ENCODE peak calls at places on chromosomes 1 and 21, in eight cellular contexts. B, I, N, F, D, O, T and G are unnamed samples.

GRCh38 chr1:34781844-34782391 is 904 bp downstream of the GJB3 start:
- DNase-seq in D (no peak), O (no peak), T (no peak), B (no peak), N (no peak), I (no peak), F (no peak), G (no peak)

GRCh38 chr1:93597697-93598096 is 83.9 kb downstream of the BCAR3 start:
- DNase-seq in N (no peak), O (peak), D (no peak), F (no peak), I (no peak), T (no peak), B (no peak), G (no peak)

GRCh38 chr21:26756491-26757159 is 88.6 kb downstream of the ADAMTS1 start:
- DNase-seq in I (no peak), B (no peak), F (no peak), N (peak), D (no peak), O (no peak), T (no peak), G (no peak)

GRCh38 chr21:42161401-42161956 is 57.5 kb upstream of the ABCG1 start:
- DNase-seq in N (no peak), O (no peak), D (no peak), F (no peak), B (no peak), T (no peak), I (no peak), G (no peak)

GRCh38 chr1:19065526-19066247 is 109.2 kb upstream of the IFFO2 start:
- DNase-seq in B (no peak), N (no peak), O (no peak), F (no peak), I (peak), D (no peak), T (no peak), G (no peak)

GRCh38 chr1:214933375-214933774 is 149.2 kb upstream of the KCNK2 start:
- DNase-seq in F (no peak), N (no peak), B (no peak), O (no peak), T (no peak), D (no peak), I (no peak), G (no peak)

GRCh38 chr1:31501505-31501904 is 74.8 kb upstream of the TINAGL1 start:
- DNase-seq in T (no peak), N (no peak), F (no peak), B (no peak), D (no peak), I (no peak), O (no peak), G (no peak)

GRCh38 chr1:174858301-174858700 is 141.4 kb upstream of the CACYBP start:
- DNase-seq in D (no peak), O (no peak), N (no peak), T (no peak), F (no peak), I (no peak), B (no peak), G (no peak)

GRCh38 chr1:24586970-24587820 is 31.3 kb downstream of the NCMAP start:
- DNase-seq in I (peak), T (peak), O (peak), B (peak), N (peak), F (peak), D (peak), G (no peak)

GRCh38 chr1:204376919-204377799 is 17.4 kb upstream of the PLEKHA6 start:
- DNase-seq in N (no peak), T (peak), D (no peak), F (no peak), O (no peak), B (no peak), I (no peak), G (no peak)

GRCh38 chr1:6259491-6260362 is 1.2 kb downstream of the GPR153 start:
- DNase-seq in B (no peak), N (no peak), F (peak), T (peak), I (peak), D (no peak), O (peak), G (peak)

GRCh38 chr1:31551206-31551605 is 25.1 kb upstream of the TINAGL1 start:
- DNase-seq in F (no peak), B (no peak), N (no peak), T (no peak), I (no peak), D (no peak), O (no peak), G (no peak)

GRCh38 chr1:79124756-79125155 is 118.2 kb upstream of the ADGRL4 start:
- DNase-seq in N (no peak), F (no peak), I (no peak), T (no peak), D (no peak), B (no peak), O (no peak), G (no peak)

GRCh38 chr1:9651565-9652378 is at the start of gene PIK3CD:
- DNase-seq in I (peak), B (no peak), D (no peak), N (no peak), T (no peak), F (peak), O (no peak), G (peak)

GRCh38 chr1:230381564-230381963 is 44.6 kb downstream of the PGBD5 start:
- DNase-seq in T (no peak), I (no peak), B (no peak), N (no peak), F (no peak), O (no peak), D (no peak), G (no peak)

GRCh38 chr1:234400773-234401172 is 27.5 kb downstream of the COA6 start:
- DNase-seq in D (no peak), F (no peak), T (no peak), O (no peak), N (no peak), I (peak), B (peak), G (no peak)

GRCh38 chr1:21270086-21270689 is 20.1 kb downstream of the ECE1 start:
- DNase-seq in T (peak), F (peak), O (peak), I (peak), B (no peak), N (no peak), D (no peak), G (peak)

GRCh38 chr1:231836227-231836893 is 209.8 kb downstream of the DISC1 start:
- DNase-seq in I (no peak), F (no peak), T (no peak), D (no peak), O (no peak), N (no peak), B (no peak), G (no peak)

GRCh38 chr1:84303154-84303830 is 1.8 kb downstream of the SAMD13 start:
- DNase-seq in O (no peak), D (peak), I (no peak), F (no peak), N (no peak), T (no peak), B (no peak), G (no peak)

GRCh38 chr1:153100241-153100640 is 5.9 kb upstream of the SPRR2E start:
- DNase-seq in F (no peak), N (no peak), T (no peak), I (no peak), D (no peak), B (no peak), O (no peak), G (no peak)

GRCh38 chr1:218829143-218829542 is 344.5 kb upstream of the LYPLAL1 start:
- DNase-seq in D (no peak), F (no peak), I (no peak), B (no peak), O (no peak), T (no peak), N (peak), G (no peak)

GRCh38 chr1:25135903-25136302 is 96.4 kb downstream of the SYF2 start:
- DNase-seq in F (no peak), B (no peak), T (no peak), O (no peak), I (no peak), N (no peak), D (no peak), G (no peak)

GRCh38 chr1:156704930-156705320 is 458 bp downstream of the CRABP2 start:
- DNase-seq in I (no peak), T (peak), B (no peak), O (no peak), D (no peak), N (no peak), F (peak), G (no peak)

GRCh38 chr1:22490309-22490708 is 38.7 kb downstream of the ZBTB40 start:
- DNase-seq in D (no peak), O (no peak), N (no peak), F (no peak), B (no peak), T (no peak), I (no peak), G (no peak)

GRCh38 chr1:190084552-190084951 is 393.1 kb downstream of the BRINP3 start:
- DNase-seq in T (no peak), O (no peak), D (no peak), F (peak), I (no peak), N (no peak), B (no peak), G (no peak)

GRCh38 chr1:222769968-222770620 is 33.1 kb downstream of the FAM177B start:
- DNase-seq in T (no peak), O (no peak), B (no peak), F (no peak), D (no peak), N (peak), I (no peak), G (no peak)

GRCh38 chr1:174413632-174414031 is 34.1 kb upstream of the GPR52 start:
- DNase-seq in T (no peak), I (no peak), D (no peak), N (no peak), O (no peak), B (no peak), F (no peak), G (no peak)

GRCh38 chr1:151871284-151872030 is 17.9 kb upstream of the THEM5 start:
- DNase-seq in I (no peak), N (no peak), B (no peak), O (no peak), T (no peak), D (no peak), F (no peak), G (no peak)

GRCh38 chr1:1059494-1060280 is 14.4 kb downstream of the RNF223 start:
- DNase-seq in F (peak), T (peak), N (no peak), I (peak), D (peak), B (no peak), O (peak), G (peak)

GRCh38 chr1:65734976-65735375 is 57.7 kb upstream of the PDE4B start:
- DNase-seq in I (no peak), O (no peak), N (no peak), D (no peak), T (no peak), B (no peak), F (no peak), G (no peak)

GRCh38 chr1:27615346-27616004 is 11.5 kb upstream of the AHDC1 start:
- DNase-seq in I (no peak), T (no peak), N (no peak), B (no peak), O (no peak), F (no peak), D (no peak), G (no peak)

GRCh38 chr1:117284408-117285215 is 73.9 kb upstream of the VTCN1 start:
- DNase-seq in B (no peak), F (no peak), D (peak), O (no peak), I (no peak), T (no peak), N (peak), G (no peak)

GRCh38 chr1:205972491-205973168 is 29.4 kb upstream of the SLC26A9 start:
- DNase-seq in O (no peak), B (no peak), D (no peak), N (no peak), F (peak), I (no peak), T (no peak), G (no peak)

GRCh38 chr1:244403431-244403830 is 48.3 kb downstream of the ADSS2 start:
- DNase-seq in O (no peak), N (no peak), T (no peak), I (no peak), D (no peak), B (no peak), F (no peak), G (no peak)

GRCh38 chr1:44664730-44665370 is 9.4 kb downstream of the TMEM53 start:
- DNase-seq in B (no peak), T (no peak), F (no peak), I (no peak), D (no peak), O (no peak), N (no peak), G (no peak)

GRCh38 chr1:158121604-158122254 is 59.0 kb upstream of the CD1D start:
- DNase-seq in D (no peak), B (no peak), T (peak), I (peak), N (peak), F (peak), O (no peak), G (no peak)

GRCh38 chr1:200075522-200075921 is 48.0 kb downstream of the NR5A2 start:
- DNase-seq in N (no peak), B (peak), O (no peak), D (no peak), I (no peak), F (no peak), T (peak), G (no peak)

GRCh38 chr1:24898152-24898908 is 31.7 kb downstream of the RUNX3 start:
- DNase-seq in D (no peak), N (no peak), B (no peak), F (peak), O (peak), I (peak), T (peak), G (no peak)